ENCODE peak calls at places on chromosomes 2 and 18, in four cellular contexts. X is body of pancreas, H is gastrocnemius medialis, J is adrenal gland. M is an unnamed sample.

GRCh38 chr2:121872651-121873050 is 117.2 kb downstream of the TSN start:
- DNase-seq in J (no peak), X (no peak), H (no peak), M (no peak)

GRCh38 chr2:48448274-48449061 is 81.5 kb upstream of the STON1 start:
- DNase-seq in H (no peak), J (no peak), X (peak; percentile 20), M (no peak)

GRCh38 chr2:152246686-152247336 is 71.2 kb upstream of the STAM2 start:
- DNase-seq in J (no peak), H (no peak), X (no peak), M (no peak)

GRCh38 chr2:17719562-17720371 is 33.8 kb downstream of the SMC6 start:
- DNase-seq in H (no peak), X (no peak), J (no peak), M (no peak)

GRCh38 chr2:23235292-23235691 is 149.7 kb upstream of the KLHL29 start:
- DNase-seq in X (no peak), H (no peak), J (no peak), M (no peak)

GRCh38 chr2:208363485-208363884 is 43.1 kb upstream of the PTH2R start:
- DNase-seq in J (no peak), X (no peak), H (no peak), M (no peak)

GRCh38 chr2:10234409-10235094 is 68.2 kb upstream of the HPCAL1 start:
- DNase-seq in H (no peak), X (peak; percentile 2), J (no peak), M (no peak)

GRCh38 chr2:30629866-30630265 is 177.4 kb downstream of the CAPN13 start:
- DNase-seq in H (no peak), J (no peak), X (no peak), M (no peak)

GRCh38 chr2:143489135-143489534 is 359.9 kb downstream of the ARHGAP15 start:
- DNase-seq in J (no peak), H (no peak), X (no peak), M (no peak)

GRCh38 chr2:44487052-44487451 is 125.3 kb downstream of the CAMKMT start:
- DNase-seq in J (no peak), X (no peak), H (no peak), M (no peak)

GRCh38 chr2:163607630-163608029 is 128.2 kb downstream of the FIGN start:
- DNase-seq in X (no peak), H (no peak), J (no peak), M (no peak)

GRCh38 chr2:20634430-20635095 is 16.3 kb downstream of the HS1BP3 start:
- DNase-seq in X (peak; percentile 45), H (no peak), J (no peak), M (no peak)

GRCh38 chr2:211942153-211942552 is 596.4 kb downstream of the ERBB4 start:
- DNase-seq in J (no peak), X (no peak), H (no peak), M (no peak)

GRCh38 chr2:54176577-54176976 is 61.2 kb downstream of the ACYP2 start:
- DNase-seq in J (peak; percentile 26), H (no peak), X (peak; percentile 17), M (no peak)

GRCh38 chr18:13051950-13052349 is 60.8 kb downstream of the CEP192 start:
- DNase-seq in X (no peak), H (no peak), J (no peak), M (no peak)

GRCh38 chr2:30149976-30150375 is 3.2 kb downstream of the YPEL5 start:
- DNase-seq in X (no peak), H (no peak), J (no peak), M (no peak)

GRCh38 chr2:133791191-133791590 is 222.9 kb upstream of the NCKAP5 start:
- DNase-seq in J (no peak), H (no peak), X (no peak), M (no peak)

GRCh38 chr2:36573165-36573564 is 24.8 kb downstream of the FEZ2 start:
- DNase-seq in H (no peak), X (no peak), J (no peak), M (no peak)

GRCh38 chr2:42787788-42788477 is 4.5 kb downstream of the HAAO start:
- DNase-seq in X (no peak), H (no peak), J (no peak), M (peak; percentile 36)

GRCh38 chr2:109210431-109211200 is 81.6 kb downstream of the SH3RF3 start:
- DNase-seq in H (no peak), J (no peak), X (no peak), M (no peak)

GRCh38 chr2:150938586-150938985 is 323.1 kb downstream of the RBM43 start:
- DNase-seq in X (no peak), H (no peak), J (no peak), M (no peak)

GRCh38 chr18:8750954-8751415 is 45.6 kb downstream of the MTCL1 start:
- DNase-seq in H (no peak), J (no peak), X (no peak), M (no peak)

GRCh38 chr2:137672961-137673552 is 291.2 kb upstream of the HNMT start:
- DNase-seq in J (no peak), X (no peak), H (no peak), M (no peak)

GRCh38 chr2:137676348-137676747 is 287.9 kb upstream of the HNMT start:
- DNase-seq in H (no peak), J (no peak), X (no peak), M (no peak)

GRCh38 chr2:137674991-137675390 is 289.3 kb upstream of the HNMT start:
- DNase-seq in J (no peak), X (no peak), H (no peak), M (no peak)

GRCh38 chr2:137675584-137676327 is 288.5 kb upstream of the HNMT start:
- DNase-seq in X (no peak), J (no peak), H (no peak), M (no peak)

GRCh38 chr2:137677466-137677865 is 286.8 kb upstream of the HNMT start:
- DNase-seq in X (no peak), H (no peak), J (no peak), M (no peak)
- TF ChIP-seq CTCF in X (no peak), H (no peak), J (no peak), M (no peak)

GRCh38 chr2:27211943-27212625 is at the start of the genes ATRAID and SLC5A6:
- DNase-seq in H (peak; percentile 81), J (peak; percentile 89), X (peak; percentile 91), M (peak; percentile 94)
- TF ChIP-seq POLR2A in H (peak; percentile 87), J (no peak), X (peak; percentile 88), M (peak; percentile 87)

DNA sequence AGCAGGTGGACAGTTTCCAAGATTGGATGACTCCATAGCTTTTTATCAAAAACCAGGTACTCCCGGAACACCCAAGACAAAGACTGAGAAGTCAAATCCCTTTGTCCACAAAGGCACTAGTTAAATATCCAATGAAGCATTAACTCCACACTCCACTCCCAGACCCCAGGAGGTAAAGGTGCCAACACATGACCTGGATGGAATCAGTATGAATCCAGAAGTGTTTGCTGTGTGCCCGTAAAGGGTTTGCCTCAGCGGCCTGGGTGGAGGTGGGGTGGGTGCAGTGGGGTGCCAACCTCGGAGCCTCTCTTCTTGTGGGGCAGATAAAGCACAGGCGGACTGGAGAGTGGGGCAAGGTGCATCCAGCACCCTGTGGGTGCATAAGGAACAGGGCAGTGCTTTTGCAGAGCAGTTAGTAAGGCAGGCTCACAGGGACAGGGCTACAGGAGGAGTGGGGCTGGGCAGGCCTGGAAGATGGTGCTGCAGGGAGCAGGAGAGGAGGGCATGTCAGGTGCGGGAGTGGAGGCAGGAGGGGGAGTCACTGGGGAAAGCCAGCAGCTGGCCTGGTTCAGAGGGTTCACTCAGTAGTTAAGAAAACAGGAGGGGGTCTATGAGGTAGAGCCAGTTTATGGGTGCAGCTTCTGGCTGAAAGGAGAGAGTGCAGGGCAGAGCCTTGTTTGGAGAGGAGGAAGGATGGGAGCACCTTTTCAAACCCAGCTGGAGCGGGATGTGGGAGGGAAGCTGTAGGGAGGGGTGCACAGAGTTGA is 208.4 kb upstream of the SMAD2 start:
- DNase-seq in H (no peak), X (peak; percentile 10), J (no peak), M (no peak)
- H3K4me1 ChIP-seq in H (peaks cover 12% of the 10 kb centered on the region), X (peaks cover 53% of the 10 kb centered on the region), J (peaks cover 31% of the 10 kb centered on the region), M (no peaks in the 10 kb centered on the region)

GRCh38 chr2:168246483-168247340 is 683 bp downstream of the STK39 start:
- DNase-seq in X (peak; percentile 86), J (peak; percentile 71), H (peak; percentile 6), M (peak; percentile 74)
- TF ChIP-seq CTCF in X (no peak), J (no peak), H (no peak), M (peak; percentile 53)

GRCh38 chr2:33494877-33495641 is 18.6 kb downstream of the RASGRP3 start:
- DNase-seq in J (no peak), X (no peak), H (no peak), M (no peak)

GRCh38 chr2:33496150-33496549 is 19.7 kb downstream of the RASGRP3 start:
- DNase-seq in H (no peak), X (no peak), J (no peak), M (no peak)

GRCh38 chr2:33495683-33496082 is 19.2 kb downstream of the RASGRP3 start:
- DNase-seq in H (no peak), X (no peak), J (no peak), M (no peak)

GRCh38 chr2:33492735-33493134 is 16.3 kb downstream of the RASGRP3 start:
- DNase-seq in J (no peak), H (no peak), X (no peak), M (no peak)

DNA sequence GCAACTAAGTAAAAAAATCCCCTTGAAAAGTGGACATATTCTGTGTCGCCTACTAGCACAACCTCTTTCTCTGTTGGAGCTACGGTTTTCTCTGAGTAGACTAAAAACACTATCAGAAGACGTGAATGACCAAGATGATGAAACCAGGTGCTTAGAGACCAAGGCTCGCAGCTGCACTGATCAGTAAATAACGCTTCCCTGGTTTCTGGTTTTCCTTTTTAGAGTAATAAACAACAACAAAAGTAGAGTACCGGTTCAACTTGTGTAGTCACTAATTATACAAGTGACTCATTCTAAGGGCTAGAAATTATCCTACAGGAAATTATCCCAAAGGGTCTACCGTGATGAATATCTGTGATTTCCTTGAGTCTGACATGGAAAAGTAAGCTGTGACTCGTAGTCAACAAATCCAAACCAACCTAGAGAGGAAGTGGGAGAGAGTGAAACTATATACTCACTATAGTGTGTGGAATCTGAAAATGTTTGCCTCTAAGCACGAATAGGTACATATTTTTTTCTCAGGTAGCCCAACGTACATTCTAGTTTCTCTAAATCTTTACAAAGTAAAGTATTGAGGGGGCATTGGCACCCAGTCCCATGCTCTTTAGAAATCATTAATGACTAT is 17.8 kb downstream of the RASGRP3 start:
- DNase-seq in J (no peak), X (no peak), H (no peak), M (no peak)
- TF ChIP-seq POLR2A in J (no peak), X (no peak), H (no peak), M (no peak)

M was measured in Peyer's patch.